ENCODE peak calls at places on chromosomes 7 and 10, in four cellular contexts. O, N, J and F are unnamed samples.

GRCh38 chr10:75926763-75927162 is 495.3 kb downstream of the LRMDA start:
- DNase-seq in O (no peak), N (no peak), J (peak; percentile 77), F (no peak)

GRCh38 chr10:60848126-60848525 is 69.8 kb downstream of the CDK1 start:
- DNase-seq in O (no peak), N (no peak), J (peak; percentile 66), F (no peak)

GRCh38 chr10:29585488-29585976 is 49.2 kb downstream of the SVIL start:
- DNase-seq in O (peak; percentile 55), N (no peak), J (peak; percentile 12), F (peak; percentile 20)

GRCh38 chr10:33465747-33466146 is 131.3 kb upstream of the NRP1 start:
- DNase-seq in O (no peak), N (no peak), J (peak; percentile 15), F (no peak)

GRCh38 chr10:75165684-75166622 is 44.6 kb upstream of the VDAC2 start:
- DNase-seq in O (no peak), N (no peak), J (peak; percentile 70), F (peak; percentile 70)

GRCh38 chr10:99984201-99984600 is 25.5 kb downstream of the DNMBP start:
- DNase-seq in O (no peak), N (no peak), J (no peak), F (no peak)

GRCh38 chr10:113073549-113074189 is 123.6 kb downstream of the TCF7L2 start:
- DNase-seq in O (peak; percentile 59), N (no peak), J (peak; percentile 97), F (peak; percentile 94)

GRCh38 chr7:30285531-30286284 is 1.3 kb downstream of the ZNRF2 start:
- DNase-seq in O (no peak), N (no peak), J (peak; percentile 67), F (peak; percentile 19)

GRCh38 chr7:100893910-100894763 is 1.6 kb downstream of the ACHE start:
- DNase-seq in O (peak; percentile 59), N (no peak), J (no peak), F (no peak)

GRCh38 chr7:131640686-131641085 is 84.3 kb upstream of the PODXL start:
- DNase-seq in O (no peak), N (no peak), J (no peak), F (no peak)

GRCh38 chr10:119190353-119190752 is 11.7 kb upstream of the PRDX3 start:
- DNase-seq in O (no peak), N (no peak), J (peak; percentile 95), F (peak; percentile 89)

GRCh38 chr10:86073199-86073977 is 293.2 kb downstream of the GRID1 start:
- DNase-seq in O (peak; percentile 26), N (peak; percentile 90), J (no peak), F (no peak)

GRCh38 chr7:112990619-112991018 is 96.0 kb downstream of the GPR85 start:
- DNase-seq in O (no peak), N (no peak), J (peak; percentile 13), F (no peak)

GRCh38 chr7:132837529-132837928 is 244.4 kb downstream of the CHCHD3 start:
- DNase-seq in O (no peak), N (no peak), J (peak; percentile 50), F (no peak)

GRCh38 chr7:81482600-81483186 is 287.2 kb downstream of the HGF start:
- DNase-seq in O (no peak), N (no peak), J (peak; percentile 64), F (peak; percentile 22)

GRCh38 chr7:112580717-112581435 is 100.1 kb downstream of the LSMEM1 start:
- DNase-seq in O (no peak), N (no peak), J (no peak), F (no peak)

GRCh38 chr7:147053761-147054160 is 937.2 kb downstream of the CNTNAP2 start:
- DNase-seq in O (no peak), N (no peak), J (no peak), F (peak; percentile 2)

GRCh38 chr10:61173450-61173849 is 229.5 kb upstream of the RHOBTB1 start:
- DNase-seq in O (no peak), N (no peak), J (no peak), F (no peak)

GRCh38 chr7:40733111-40733510 is 598.3 kb downstream of the SUGCT start:
- DNase-seq in O (no peak), N (no peak), J (peak; percentile 11), F (no peak)

GRCh38 chr7:84529480-84530205 is 335.1 kb upstream of the SEMA3A start:
- DNase-seq in O (no peak), N (no peak), J (peak; percentile 74), F (peak; percentile 52)

GRCh38 chr7:133551471-133551870 is 298.6 kb downstream of the EXOC4 start:
- DNase-seq in O (no peak), N (no peak), J (no peak), F (no peak)

GRCh38 chr7:117908031-117908795 is 35.0 kb upstream of the CTTNBP2 start:
- DNase-seq in O (no peak), N (no peak), J (no peak), F (no peak)

GRCh38 chr7:155803418-155804376 is 8.6 kb downstream of the SHH start:
- DNase-seq in O (peak; percentile 85), N (no peak), J (no peak), F (no peak)

GRCh38 chr7:98051118-98051744 is 55.4 kb upstream of the LMTK2 start:
- DNase-seq in O (peak; percentile 92), N (no peak), J (no peak), F (no peak)

GRCh38 chr10:79277579-79277978 is 69.7 kb upstream of the PPIF start:
- DNase-seq in O (no peak), N (no peak), J (no peak), F (no peak)

GRCh38 chr10:79273603-79274002 is 73.7 kb upstream of the PPIF start:
- DNase-seq in O (no peak), N (no peak), J (no peak), F (no peak)

GRCh38 chr10:79274279-79275104 is 72.8 kb upstream of the PPIF start:
- DNase-seq in O (no peak), N (peak; percentile 96), J (peak; percentile 46), F (no peak)

GRCh38 chr10:79275105-79275430 is 72.2 kb upstream of the PPIF start:
- DNase-seq in O (no peak), N (no peak), J (no peak), F (no peak)

DNA sequence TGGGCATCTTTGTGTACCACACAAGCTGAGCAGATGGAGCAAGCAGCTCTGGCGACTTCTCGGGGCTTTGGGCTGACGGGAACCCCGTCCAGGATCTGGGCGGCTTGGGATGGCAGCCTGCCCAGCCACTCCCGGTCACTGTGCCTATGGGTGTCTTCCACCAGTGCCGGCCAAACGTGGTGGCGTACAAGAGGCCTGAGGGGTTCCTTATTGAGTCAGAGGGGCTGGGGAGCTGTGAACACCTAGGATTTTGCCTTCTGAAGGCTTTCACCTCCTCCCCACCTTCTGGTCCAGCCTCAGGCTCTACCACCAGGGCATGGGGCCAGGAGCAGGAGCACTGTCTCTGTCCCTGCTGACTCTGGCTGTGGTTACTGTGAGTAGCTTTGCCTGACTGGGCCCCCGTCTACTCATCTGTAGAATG is 71.8 kb upstream of the PPIF start:
- DNase-seq in O (no peak), N (no peak), J (no peak), F (no peak)
- H3K4me3 ChIP-seq in O (no peak overlapping the region), N (no peak overlapping the region), J (no peak overlapping the region), F (no peak overlapping the region)

GRCh38 chr7:2451171-2452073 is 24.8 kb downstream of the GRIFIN start:
- DNase-seq in O (peak; percentile 98), N (no peak), J (peak; percentile 83), F (peak; percentile 29)

GRCh38 chr7:2446676-2447075 is 29.5 kb downstream of the GRIFIN start:
- DNase-seq in O (no peak), N (no peak), J (no peak), F (no peak)

GRCh38 chr7:2450198-2451107 is 25.7 kb downstream of the GRIFIN start:
- DNase-seq in O (peak; percentile 56), N (no peak), J (no peak), F (no peak)

GRCh38 chr7:2452643-2453270 is 23.4 kb downstream of the GRIFIN start:
- DNase-seq in O (no peak), N (no peak), J (no peak), F (no peak)

GRCh38 chr7:2452074-2452507 is 24.1 kb downstream of the GRIFIN start:
- DNase-seq in O (peak; percentile 81), N (no peak), J (peak; percentile 11), F (no peak)
- H3K4me3 ChIP-seq in O (no peak overlapping the region), N (peak overlapping the region; percentile 56), J (no peak overlapping the region), F (no peak overlapping the region)

DNA sequence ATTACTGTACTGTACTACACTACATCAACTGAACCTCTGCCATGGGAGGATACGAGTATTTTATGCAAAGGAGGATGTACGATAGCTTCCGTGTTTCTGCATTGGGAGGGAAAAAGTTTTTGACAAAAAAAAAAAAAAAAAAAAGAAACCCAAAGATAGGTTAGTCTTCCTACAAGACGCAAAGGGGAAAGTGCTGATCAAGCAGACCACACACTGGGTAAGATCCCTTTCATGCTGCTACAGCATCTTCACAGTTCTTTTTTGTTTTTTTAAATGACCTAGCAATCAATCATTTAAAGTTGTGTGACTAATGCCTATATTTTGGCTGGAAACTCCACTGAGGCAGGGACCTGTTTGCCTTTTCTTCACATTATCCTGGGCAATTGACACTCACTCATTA is 87.9 kb downstream of the RAPGEF5 start:
- DNase-seq in O (no peak), N (no peak), J (no peak), F (no peak)
- H3K4me3 ChIP-seq in O (no peak overlapping the region), N (no peak overlapping the region), J (no peak overlapping the region), F (no peak overlapping the region)

GRCh38 chr7:14600766-14601367 is 301.7 kb downstream of the DGKB start:
- DNase-seq in O (no peak), N (no peak), J (no peak), F (no peak)

GRCh38 chr7:14598978-14599377 is 303.6 kb downstream of the DGKB start:
- DNase-seq in O (no peak), N (no peak), J (peak; percentile 3), F (no peak)

GRCh38 chr7:14596421-14596820 is 306.1 kb downstream of the DGKB start:
- DNase-seq in O (no peak), N (no peak), J (no peak), F (no peak)
- H3K4me3 ChIP-seq in O (no peak overlapping the region), N (no peak overlapping the region), J (no peak overlapping the region), F (no peak overlapping the region)